ENCODE peak calls at places on chromosomes 16 and 17, in five cellular contexts. G is CD8-positive, alpha-beta T cell; M is HFF-Myc; J is stimulated activated CD4-positive, alpha-beta T cell treated with anti-CD3 and anti-CD28 coated beads, Interleukin-2, amount 100 ng/mL, for 48 hours; V is HTR-8/SVneo. K is an unnamed sample.

GRCh38 chr16:57264381-57264780 is 19.3 kb downstream of the ARL2BP start:
- DNase-seq in G (no peak), V (no peak), M (no peak), J (no peak), K (no peak)

GRCh38 chr17:34163123-34163522 is 92.0 kb upstream of the CCL2 start:
- DNase-seq in J (no peak), V (no peak), G (no peak), M (no peak), K (no peak)

GRCh38 chr16:49414651-49415050 is 41.0 kb downstream of the C16orf78 start:
- DNase-seq in V (no peak), M (no peak), G (no peak), J (no peak), K (no peak)

GRCh38 chr16:85898521-85899442 is at the start of gene IRF8:
- DNase-seq in V (peak; percentile 71), M (no peak), J (peak; percentile 68), G (peak; percentile 79), K (peak; percentile 22)

GRCh38 chr16:29302976-29303375 is 103.5 kb downstream of the NPIPB11 start:
- DNase-seq in G (no peak), M (no peak), J (no peak), V (no peak), K (no peak)

GRCh38 chr17:79146562-79146961 is 71.9 kb downstream of the ENGASE start:
- DNase-seq in M (no peak), G (no peak), J (no peak), V (no peak), K (no peak)

GRCh38 chr17:69489303-69489702 is 74.8 kb downstream of the MAP2K6 start:
- DNase-seq in V (no peak), M (no peak), G (no peak), J (no peak), K (no peak)

GRCh38 chr17:76208120-76208519 is 32.2 kb downstream of the RNF157 start:
- DNase-seq in G (no peak), J (no peak), V (no peak), M (no peak), K (no peak)

GRCh38 chr17:40963838-40964237 is 2.9 kb downstream of the KRT39 start:
- DNase-seq in V (peak; percentile 40), J (no peak), G (no peak), M (no peak), K (no peak)

GRCh38 chr16:67475051-67475450 is 5.9 kb downstream of the ATP6V0D1 start:
- DNase-seq in J (no peak), M (no peak), G (no peak), V (no peak), K (no peak)

GRCh38 chr16:81602792-81603191 is 158.2 kb downstream of the CMIP start:
- DNase-seq in M (no peak), J (no peak), G (no peak), V (no peak), K (no peak)

GRCh38 chr17:70344356-70345060 is 175.2 kb downstream of the KCNJ2 start:
- DNase-seq in V (no peak), M (no peak), J (no peak), G (no peak), K (no peak)